ENCODE peak calls at places on chromosomes 5 and 9, in five cellular contexts. One of them, this sample, is unnamed.

GRCh38 chr5:10563132-10563939 is 534 bp upstream of the ANKRD33B start:
- DNase-seq in aorta: peak; percentile 83
- DNase-seq in Peyer's patch: peak; percentile 54
- DNase-seq in DND-41: no peak
- DNase-seq in WERI-Rb-1: peak; percentile 89
- DNase-seq in this sample: peak; percentile 55

GRCh38 chr9:20611751-20612287 is 10.5 kb downstream of the MLLT3 start:
- DNase-seq in aorta: no peak
- DNase-seq in Peyer's patch: no peak
- DNase-seq in DND-41: no peak
- DNase-seq in WERI-Rb-1: no peak
- DNase-seq in this sample: no peak

GRCh38 chr9:82410306-82410705 is 421.7 kb downstream of the SPATA31D1 start:
- DNase-seq in aorta: no peak
- DNase-seq in Peyer's patch: no peak
- DNase-seq in DND-41: no peak
- DNase-seq in WERI-Rb-1: no peak
- DNase-seq in this sample: no peak

GRCh38 chr5:61991861-61992260 is 314.1 kb upstream of the KIF2A start:
- DNase-seq in aorta: no peak
- DNase-seq in Peyer's patch: no peak
- DNase-seq in DND-41: no peak
- DNase-seq in WERI-Rb-1: no peak
- DNase-seq in this sample: no peak

GRCh38 chr5:146240951-146241350 is 37.5 kb downstream of the RBM27 start:
- DNase-seq in aorta: no peak
- DNase-seq in Peyer's patch: no peak
- DNase-seq in DND-41: no peak
- DNase-seq in WERI-Rb-1: no peak
- DNase-seq in this sample: no peak

GRCh38 chr9:123590499-123590898 is 234.5 kb downstream of the CRB2 start:
- DNase-seq in aorta: no peak
- DNase-seq in Peyer's patch: no peak
- DNase-seq in DND-41: no peak
- DNase-seq in WERI-Rb-1: no peak
- DNase-seq in this sample: no peak

GRCh38 chr5:151571270-151572173 is 19.6 kb downstream of the FAT2 start:
- DNase-seq in aorta: no peak
- DNase-seq in Peyer's patch: no peak
- DNase-seq in DND-41: no peak
- DNase-seq in WERI-Rb-1: no peak
- DNase-seq in this sample: no peak

GRCh38 chr5:7329712-7330111 is 66.2 kb upstream of the ADCY2 start:
- DNase-seq in aorta: no peak
- DNase-seq in Peyer's patch: no peak
- DNase-seq in DND-41: no peak
- DNase-seq in WERI-Rb-1: no peak
- DNase-seq in this sample: no peak

GRCh38 chr9:136545065-136545965 is 533 bp downstream of the NOTCH1 start:
- DNase-seq in aorta: peak; percentile 85
- DNase-seq in Peyer's patch: peak; percentile 52
- DNase-seq in DND-41: peak; percentile 48
- DNase-seq in WERI-Rb-1: no peak
- DNase-seq in this sample: no peak

GRCh38 chr9:30078195-30078594 is 2306.2 kb upstream of the ACO1 start:
- DNase-seq in aorta: no peak
- DNase-seq in Peyer's patch: no peak
- DNase-seq in DND-41: no peak
- DNase-seq in WERI-Rb-1: no peak
- DNase-seq in this sample: no peak

GRCh38 chr5:141669519-141669918 is 12.5 kb downstream of the ARAP3 start:
- DNase-seq in aorta: no peak
- DNase-seq in Peyer's patch: no peak
- DNase-seq in DND-41: no peak
- DNase-seq in WERI-Rb-1: no peak
- DNase-seq in this sample: no peak

GRCh38 chr5:162485666-162486292 is 418.2 kb downstream of the GABRG2 start:
- DNase-seq in aorta: no peak
- DNase-seq in Peyer's patch: no peak
- DNase-seq in DND-41: no peak
- DNase-seq in WERI-Rb-1: no peak
- DNase-seq in this sample: no peak

GRCh38 chr5:132653716-132654115 is 4.3 kb upstream of the IL13 start:
- DNase-seq in aorta: no peak
- DNase-seq in Peyer's patch: no peak
- DNase-seq in DND-41: no peak
- DNase-seq in WERI-Rb-1: no peak
- DNase-seq in this sample: no peak

GRCh38 chr9:127129073-127129717 is 6.8 kb upstream of the ANGPTL2 start:
- DNase-seq in aorta: no peak
- DNase-seq in Peyer's patch: no peak
- DNase-seq in DND-41: no peak
- DNase-seq in WERI-Rb-1: no peak
- DNase-seq in this sample: no peak

GRCh38 chr5:154745349-154745748 is 9.8 kb upstream of the LARP1 start:
- DNase-seq in aorta: no peak
- DNase-seq in Peyer's patch: no peak
- DNase-seq in DND-41: no peak
- DNase-seq in WERI-Rb-1: no peak
- DNase-seq in this sample: no peak

GRCh38 chr9:126989847-126990821 is 75.6 kb downstream of the RALGPS1 start:
- DNase-seq in aorta: peak; percentile 80
- DNase-seq in Peyer's patch: peak; percentile 18
- DNase-seq in DND-41: no peak
- DNase-seq in WERI-Rb-1: no peak
- DNase-seq in this sample: no peak

GRCh38 chr5:67115804-67116203 is 80.8 kb downstream of the CD180 start:
- DNase-seq in aorta: no peak
- DNase-seq in Peyer's patch: no peak
- DNase-seq in DND-41: no peak
- DNase-seq in WERI-Rb-1: no peak
- DNase-seq in this sample: no peak

GRCh38 chr9:77819672-77820071 is 171.6 kb upstream of the GNA14 start:
- DNase-seq in aorta: no peak
- DNase-seq in Peyer's patch: no peak
- DNase-seq in DND-41: no peak
- DNase-seq in WERI-Rb-1: no peak
- DNase-seq in this sample: no peak

GRCh38 chr5:80127037-80127642 is 92.0 kb downstream of the THBS4 start:
- DNase-seq in aorta: no peak
- DNase-seq in Peyer's patch: no peak
- DNase-seq in DND-41: no peak
- DNase-seq in WERI-Rb-1: no peak
- DNase-seq in this sample: no peak

GRCh38 chr5:74082504-74082903 is 456.5 kb downstream of the ARHGEF28 start:
- DNase-seq in aorta: no peak
- DNase-seq in Peyer's patch: no peak
- DNase-seq in DND-41: no peak
- DNase-seq in WERI-Rb-1: no peak
- DNase-seq in this sample: no peak

GRCh38 chr9:84932915-84933527 is 263.5 kb downstream of the NTRK2 start:
- DNase-seq in aorta: no peak
- DNase-seq in Peyer's patch: no peak
- DNase-seq in DND-41: no peak
- DNase-seq in WERI-Rb-1: no peak
- DNase-seq in this sample: no peak

GRCh38 chr5:103800728-103801127 is 238.1 kb upstream of the NUDT12 start:
- DNase-seq in aorta: no peak
- DNase-seq in Peyer's patch: no peak
- DNase-seq in DND-41: no peak
- DNase-seq in WERI-Rb-1: no peak
- DNase-seq in this sample: no peak

GRCh38 chr5:39284552-39284951 is 65.2 kb upstream of the FYB1 start:
- DNase-seq in aorta: no peak
- DNase-seq in Peyer's patch: no peak
- DNase-seq in DND-41: no peak
- DNase-seq in WERI-Rb-1: no peak
- DNase-seq in this sample: no peak

DNA sequence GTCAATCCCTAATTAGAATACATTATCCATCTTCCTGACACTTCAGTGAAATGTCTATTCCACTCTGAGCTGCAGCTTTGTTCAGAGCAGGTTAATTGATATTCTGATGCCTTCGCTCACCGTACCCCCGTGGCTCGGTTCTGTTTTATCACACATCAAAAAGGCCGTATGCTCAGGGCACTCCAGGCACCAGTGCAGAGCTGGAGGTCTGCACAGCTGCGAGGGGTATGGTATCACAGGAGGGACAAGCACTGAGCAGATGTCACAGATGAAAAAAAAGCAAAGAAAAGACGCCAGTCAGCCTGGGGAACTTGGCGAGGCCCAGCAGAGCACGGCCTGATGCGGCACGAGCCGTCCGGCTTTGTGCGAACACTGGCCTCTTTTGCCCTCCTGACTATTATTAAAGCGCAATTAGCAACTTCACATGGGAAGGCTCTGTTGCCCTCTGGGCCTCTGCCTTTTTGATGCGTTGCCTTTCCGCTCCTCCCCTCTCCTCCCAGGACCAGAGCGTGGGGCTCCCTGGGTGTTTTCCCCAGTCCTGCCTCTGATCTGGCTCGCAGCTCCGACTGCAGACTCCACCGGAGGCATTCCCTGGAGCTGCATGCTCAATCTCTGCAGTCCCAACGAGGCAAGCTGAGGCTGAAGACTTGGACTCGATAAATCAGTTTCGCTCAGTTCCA is 44.5 kb downstream of the AK8 start:
- DNase-seq in aorta: peak; percentile 22
- DNase-seq in Peyer's patch: no peak
- DNase-seq in DND-41: no peak
- DNase-seq in WERI-Rb-1: no peak
- DNase-seq in this sample: no peak
- H3K27ac ChIP-seq in aorta: no peak overlapping the region
- H3K27ac ChIP-seq in Peyer's patch: no peak overlapping the region
- H3K27ac ChIP-seq in DND-41: no peak overlapping the region
- H3K27ac ChIP-seq in WERI-Rb-1: no peak overlapping the region
- H3K27ac ChIP-seq in this sample: no peak overlapping the region

DNA sequence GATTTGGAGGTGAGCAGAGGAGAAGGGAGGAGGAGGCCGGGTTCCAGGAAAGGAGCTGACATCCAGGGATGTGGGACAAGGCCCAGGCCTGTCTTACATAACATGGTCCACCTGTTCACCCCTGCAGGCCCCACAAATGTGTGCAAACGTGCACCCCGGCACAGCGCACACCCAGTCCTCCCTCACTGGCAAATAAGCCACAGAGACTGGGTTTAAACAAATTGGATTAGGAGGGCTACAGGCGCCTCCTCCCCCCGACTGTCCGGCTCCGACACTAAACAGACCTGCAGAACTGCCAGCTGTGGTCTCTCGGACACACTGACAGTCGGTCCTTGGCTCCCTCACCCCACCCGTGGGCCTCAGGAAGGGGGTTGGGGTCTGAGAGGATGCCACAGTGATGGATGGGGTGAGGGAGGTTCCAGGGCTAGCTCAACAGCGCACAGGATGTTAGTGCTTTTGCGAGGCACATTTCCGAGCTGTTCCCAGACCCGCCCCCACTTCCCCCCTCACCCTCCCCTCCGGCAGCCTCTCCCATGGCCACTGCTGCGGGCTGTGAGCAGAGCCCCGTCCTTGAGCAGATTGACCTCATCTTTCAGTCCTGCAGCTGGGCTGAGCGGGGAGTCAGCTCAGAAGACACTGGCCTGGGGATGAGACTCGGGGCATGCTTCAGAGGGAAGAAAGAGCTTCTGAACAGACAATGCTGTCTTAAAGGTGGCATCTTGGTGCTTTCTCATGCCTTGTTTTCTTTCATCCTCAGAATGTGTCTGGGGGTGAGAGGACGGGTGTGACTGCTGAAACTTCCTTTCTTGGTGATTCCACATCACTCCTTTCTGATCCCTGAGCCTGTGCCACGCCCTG is 43.6 kb upstream of the IL17B start:
- DNase-seq in aorta: peak; percentile 82
- DNase-seq in Peyer's patch: no peak
- DNase-seq in DND-41: no peak
- DNase-seq in WERI-Rb-1: peak; percentile 97
- DNase-seq in this sample: peak; percentile 61
- H3K4me3 ChIP-seq in aorta: no peak overlapping the region
- H3K4me3 ChIP-seq in Peyer's patch: no peak overlapping the region
- H3K4me3 ChIP-seq in DND-41: no peak overlapping the region
- H3K4me3 ChIP-seq in WERI-Rb-1: peak overlapping the region; percentile 25
- H3K4me3 ChIP-seq in this sample: no peak overlapping the region

GRCh38 chr9:34500623-34501267 is 22.0 kb downstream of the ENHO start:
- DNase-seq in aorta: peak; percentile 84
- DNase-seq in Peyer's patch: peak; percentile 44
- DNase-seq in DND-41: peak; percentile 67
- DNase-seq in WERI-Rb-1: peak; percentile 67
- DNase-seq in this sample: peak; percentile 58

GRCh38 chr9:34499101-34499500 is 23.7 kb downstream of the ENHO start:
- DNase-seq in aorta: no peak
- DNase-seq in Peyer's patch: no peak
- DNase-seq in DND-41: no peak
- DNase-seq in WERI-Rb-1: no peak
- DNase-seq in this sample: no peak

GRCh38 chr9:34496149-34496712 is 26.6 kb downstream of the ENHO start:
- DNase-seq in aorta: no peak
- DNase-seq in Peyer's patch: no peak
- DNase-seq in DND-41: no peak
- DNase-seq in WERI-Rb-1: no peak
- DNase-seq in this sample: no peak

GRCh38 chr9:34501372-34501771 is 21.4 kb downstream of the ENHO start:
- DNase-seq in aorta: no peak
- DNase-seq in Peyer's patch: no peak
- DNase-seq in DND-41: no peak
- DNase-seq in WERI-Rb-1: no peak
- DNase-seq in this sample: no peak

DNA sequence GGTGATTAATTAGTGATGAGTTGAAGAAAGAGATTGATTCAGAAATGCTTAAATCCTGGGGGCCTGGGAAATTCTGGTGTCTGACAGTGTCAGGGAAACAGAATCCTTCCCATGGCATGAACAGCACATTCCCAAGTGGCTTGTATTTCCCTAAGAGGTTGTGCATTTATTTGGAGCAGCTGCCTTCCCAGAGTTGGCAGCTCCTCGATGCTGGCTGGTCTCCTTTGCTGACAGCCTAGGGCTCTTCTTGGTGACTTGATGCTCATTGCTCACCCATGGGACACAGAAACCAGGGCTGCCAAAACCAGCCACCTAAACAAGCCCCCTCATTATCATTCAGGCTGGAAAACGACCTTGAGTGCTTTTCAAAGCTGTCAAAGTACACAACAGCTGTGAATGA is 24.3 kb downstream of the ENHO start:
- DNase-seq in aorta: no peak
- DNase-seq in Peyer's patch: no peak
- DNase-seq in DND-41: no peak
- DNase-seq in WERI-Rb-1: no peak
- DNase-seq in this sample: no peak
- H3K27ac ChIP-seq in aorta: no peak overlapping the region
- H3K27ac ChIP-seq in Peyer's patch: no peak overlapping the region
- H3K27ac ChIP-seq in DND-41: no peak overlapping the region
- H3K27ac ChIP-seq in WERI-Rb-1: no peak overlapping the region
- H3K27ac ChIP-seq in this sample: no peak overlapping the region

DNA sequence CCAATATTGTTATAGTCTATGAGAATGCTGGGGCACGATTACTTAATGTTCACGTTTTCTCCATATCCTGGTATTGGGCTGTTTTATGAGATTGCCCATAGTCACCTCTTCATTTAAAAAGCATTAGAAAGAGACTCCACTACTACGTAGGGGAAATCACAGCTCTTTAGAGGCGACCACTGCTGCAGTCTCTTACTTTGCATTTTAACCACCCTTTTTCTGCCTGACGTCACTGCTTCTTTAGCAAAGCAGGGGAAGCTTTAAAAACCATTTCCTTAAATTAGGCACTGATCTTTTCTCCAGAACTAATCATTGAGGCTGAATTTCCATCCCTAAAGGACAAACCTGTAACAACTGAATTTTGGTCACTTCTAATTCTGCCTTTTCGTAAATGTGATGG is 38.9 kb downstream of the ZNF608 start:
- DNase-seq in aorta: no peak
- DNase-seq in Peyer's patch: no peak
- DNase-seq in DND-41: no peak
- DNase-seq in WERI-Rb-1: no peak
- DNase-seq in this sample: no peak
- H3K4me3 ChIP-seq in aorta: no peak overlapping the region
- H3K4me3 ChIP-seq in Peyer's patch: no peak overlapping the region
- H3K4me3 ChIP-seq in DND-41: no peak overlapping the region
- H3K4me3 ChIP-seq in WERI-Rb-1: peak overlapping the region; percentile 8
- H3K4me3 ChIP-seq in this sample: no peak overlapping the region

This sample was measured in lower lobe of right lung.